ENCODE peak calls at places on chromosomes 1 and 21, in four cellular contexts. V is H9, R is uterus, B is lower lobe of right lung. E is an unnamed sample.

GRCh38 chr1:165854101-165854845 is 26.9 kb downstream of the UCK2 start:
- DNase-seq in R (no peak), B (no peak), V (no peak), E (no peak)

GRCh38 chr1:151970128-151970527 is 23.5 kb downstream of the S100A10 start:
- DNase-seq in V (no peak), B (no peak), R (no peak), E (no peak)

GRCh38 chr21:42019706-42020105 is 9.5 kb upstream of the ZBTB21 start:
- DNase-seq in V (no peak), R (no peak), B (no peak), E (no peak)

GRCh38 chr1:58576727-58577675 is at the start of gene TACSTD2:
- DNase-seq in V (peak; percentile 83), R (no peak), B (peak; percentile 92), E (peak; percentile 95)

GRCh38 chr1:33640114-33640660 is 167.7 kb downstream of the ZSCAN20 start:
- DNase-seq in V (no peak), R (no peak), B (no peak), E (no peak)

GRCh38 chr1:100721502-100722205 is 2.1 kb downstream of the VCAM1 start:
- DNase-seq in R (peak; percentile 62), V (no peak), B (no peak), E (peak; percentile 25)

GRCh38 chr1:231856894-231857293 is 230.3 kb downstream of the DISC1 start:
- DNase-seq in V (no peak), B (no peak), R (no peak), E (no peak)

GRCh38 chr21:42155045-42155855 is 63.7 kb upstream of the ABCG1 start:
- DNase-seq in V (peak; percentile 20), R (no peak), B (no peak), E (no peak)

GRCh38 chr1:219174672-219175564 is 1.2 kb downstream of the LYPLAL1 start:
- DNase-seq in V (no peak), R (peak; percentile 57), B (no peak), E (peak; percentile 24)

GRCh38 chr1:44170281-44170823 is 28.9 kb upstream of the KLF18 start:
- DNase-seq in V (no peak), B (no peak), R (no peak), E (no peak)

GRCh38 chr1:232978091-232978634 is 27.8 kb downstream of the NTPCR start:
- DNase-seq in B (no peak), R (no peak), V (no peak), E (no peak)

GRCh38 chr1:84834419-84835064 is 58.5 kb downstream of the LPAR3 start:
- DNase-seq in V (no peak), B (no peak), R (no peak), E (no peak)

GRCh38 chr1:66944330-66945274 is 19.8 kb downstream of the MIER1 start:
- DNase-seq in B (no peak), R (peak; percentile 70), V (no peak), E (no peak)

DNA sequence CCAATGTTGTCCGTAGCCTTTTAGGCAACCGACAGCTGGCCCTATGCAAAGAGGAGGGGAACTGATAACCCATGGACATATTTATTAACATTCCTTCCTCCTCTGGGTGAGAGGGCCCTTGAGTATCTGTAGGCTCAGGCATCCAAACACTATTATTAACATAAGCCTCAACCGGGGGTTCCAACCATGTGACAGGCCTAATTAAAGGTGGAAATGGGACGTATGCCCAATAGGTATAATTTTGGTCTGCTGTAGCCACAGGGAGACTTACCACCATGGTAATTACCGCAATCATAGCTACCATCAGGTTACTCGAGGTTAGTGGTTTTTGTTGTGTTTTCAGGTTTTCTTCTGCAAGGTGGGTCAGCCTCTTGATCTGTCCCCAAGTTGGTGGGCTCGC is 5.3 kb downstream of the DAP3 start:
- DNase-seq in V (no peak), B (no peak), R (no peak), E (no peak)
- H3K9me3 ChIP-seq in V (no peaks in the 10 kb centered on the region), B (no peaks in the 10 kb centered on the region), R (no peaks in the 10 kb centered on the region), E (no peaks in the 10 kb centered on the region)

GRCh38 chr1:230155021-230155420 is 88.0 kb downstream of the GALNT2 start:
- DNase-seq in R (no peak), B (no peak), V (no peak), E (no peak)

GRCh38 chr1:230158422-230159291 is 91.6 kb downstream of the GALNT2 start:
- DNase-seq in V (peak; percentile 17), R (no peak), B (no peak), E (no peak)

GRCh38 chr1:230156068-230156467 is 89.0 kb downstream of the GALNT2 start:
- DNase-seq in R (no peak), B (no peak), V (no peak), E (no peak)

GRCh38 chr1:230157409-230158390 is 90.7 kb downstream of the GALNT2 start:
- DNase-seq in R (no peak), V (peak; percentile 24), B (no peak), E (no peak)

DNA sequence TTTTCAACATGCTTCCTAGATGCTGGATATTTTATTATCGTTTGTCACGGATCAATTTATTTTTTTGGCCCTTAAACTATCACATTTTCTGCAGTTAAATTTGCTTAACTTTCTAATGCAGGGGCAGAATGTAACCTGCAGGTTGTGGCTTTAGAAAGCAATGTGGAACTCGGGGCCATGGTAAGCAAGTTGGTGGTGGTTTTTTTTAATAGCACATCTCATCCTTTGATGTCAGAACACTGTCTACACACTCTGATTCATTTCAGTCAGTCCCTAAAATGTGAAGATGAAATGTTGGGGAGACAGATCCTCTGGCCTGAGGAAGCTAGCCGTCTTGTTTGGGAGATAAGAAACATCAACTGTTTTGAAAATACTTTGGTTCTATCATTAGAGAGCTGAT is 89.5 kb downstream of the GALNT2 start:
- DNase-seq in R (no peak), V (no peak), B (no peak), E (no peak)
- H3K4me1 ChIP-seq in R (no peaks in the 10 kb centered on the region), V (no peaks in the 10 kb centered on the region), B (peaks cover 39% of the 10 kb centered on the region), E (no peaks in the 10 kb centered on the region)

GRCh38 chr1:111097356-111098099 is 42.4 kb downstream of the DRAM2 start:
- DNase-seq in B (no peak), R (no peak), V (no peak), E (no peak)

GRCh38 chr1:111104981-111105380 is 34.9 kb downstream of the DRAM2 start:
- DNase-seq in B (no peak), V (no peak), R (no peak), E (no peak)

GRCh38 chr1:111101854-111102642 is 37.8 kb downstream of the DRAM2 start:
- DNase-seq in R (no peak), V (no peak), B (no peak), E (no peak)

DNA sequence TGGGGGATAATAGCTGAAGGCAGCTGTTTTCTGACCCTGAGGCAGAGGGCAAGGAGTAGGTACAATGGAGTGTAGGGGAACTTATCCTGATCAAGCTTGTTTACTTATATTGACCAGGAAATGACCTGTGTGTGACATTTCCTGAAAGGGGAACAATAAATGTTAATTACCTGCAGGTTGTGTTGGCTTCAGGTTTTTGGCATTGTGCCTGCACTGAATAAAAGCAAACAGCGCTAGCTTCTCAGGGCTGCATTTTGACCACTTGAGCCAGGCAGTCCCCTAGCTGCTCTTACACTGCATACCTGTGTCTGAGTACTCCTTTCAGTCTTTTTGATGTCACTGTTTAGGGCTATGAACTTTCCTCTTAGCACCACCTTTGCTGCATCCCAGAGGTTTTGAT is 40.6 kb downstream of the DRAM2 start:
- DNase-seq in R (no peak), V (no peak), B (no peak), E (no peak)
- H3K9me3 ChIP-seq in R (no peaks in the 10 kb centered on the region), V (peaks cover 21% of the 10 kb centered on the region), B (peaks cover 36% of the 10 kb centered on the region), E (peaks cover 72% of the 10 kb centered on the region)

GRCh38 chr1:10784998-10785854 is 11.2 kb downstream of the CASZ1 start:
- DNase-seq in R (peak; percentile 58), V (no peak), B (peak; percentile 14), E (no peak)
- H3K4me1 ChIP-seq in R (no peaks in the 10 kb centered on the region), V (no peaks in the 10 kb centered on the region), B (peaks cover 11% of the 10 kb centered on the region), E (no peaks in the 10 kb centered on the region)

E was measured in breast epithelium.